ENCODE peak calls at places on chromosomes 2 and 18, in four cellular contexts. E, J, N and Z are unnamed samples.

GRCh38 chr2:237691200-237691907 is 64.0 kb downstream of the LRRFIP1 start:
- DNase-seq in E (no peak), J (no peak), N (no peak), Z (peak)

GRCh38 chr2:220665108-220665471 is 907.0 kb downstream of the EPHA4 start:
- DNase-seq in E (no peak), J (no peak), N (no peak), Z (no peak)

GRCh38 chr2:113103958-113104627 is 23.3 kb upstream of the IL1RN start:
- DNase-seq in E (no peak), J (no peak), N (no peak), Z (no peak)

GRCh38 chr18:37408676-37409305 is 156.8 kb downstream of the CELF4 start:
- DNase-seq in E (no peak), J (no peak), N (no peak), Z (no peak)

GRCh38 chr2:171909261-171909660 is 13.0 kb upstream of the HAT1 start:
- DNase-seq in E (no peak), J (no peak), N (no peak), Z (no peak)

GRCh38 chr2:191927319-191927867 is 80.5 kb upstream of the CAVIN2 start:
- DNase-seq in E (no peak), J (no peak), N (peak), Z (no peak)

GRCh38 chr2:6992821-6993228 is 75.6 kb downstream of the RNF144A start:
- DNase-seq in E (no peak), J (no peak), N (no peak), Z (no peak)

GRCh38 chr2:121104721-121105141 is 180.3 kb downstream of the TFCP2L1 start:
- DNase-seq in E (no peak), J (no peak), N (no peak), Z (no peak)

GRCh38 chr2:148244593-148245292 is 223.9 kb downstream of the MBD5 start:
- DNase-seq in E (peak), J (no peak), N (no peak), Z (no peak)

GRCh38 chr2:241939541-241939940 is 70.0 kb downstream of the RTP5 start:
- DNase-seq in E (no peak), J (no peak), N (no peak), Z (no peak)

GRCh38 chr2:160613466-160614153 is 120.0 kb upstream of the RBMS1 start:
- DNase-seq in E (no peak), J (no peak), N (no peak), Z (no peak)

GRCh38 chr2:119311371-119311770 is 55.3 kb downstream of the C2orf76 start:
- DNase-seq in E (no peak), J (no peak), N (no peak), Z (no peak)

GRCh38 chr2:10284108-10284870 is 18.4 kb upstream of the HPCAL1 start:
- DNase-seq in E (no peak), J (no peak), N (no peak), Z (no peak)

GRCh38 chr2:10286216-10287037 is 16.3 kb upstream of the HPCAL1 start:
- DNase-seq in E (no peak), J (no peak), N (no peak), Z (no peak)

GRCh38 chr2:10287766-10288165 is 14.9 kb upstream of the HPCAL1 start:
- DNase-seq in E (no peak), J (no peak), N (no peak), Z (no peak)

GRCh38 chr2:10285191-10285577 is 17.5 kb upstream of the HPCAL1 start:
- DNase-seq in E (no peak), J (no peak), N (no peak), Z (no peak)

DNA sequence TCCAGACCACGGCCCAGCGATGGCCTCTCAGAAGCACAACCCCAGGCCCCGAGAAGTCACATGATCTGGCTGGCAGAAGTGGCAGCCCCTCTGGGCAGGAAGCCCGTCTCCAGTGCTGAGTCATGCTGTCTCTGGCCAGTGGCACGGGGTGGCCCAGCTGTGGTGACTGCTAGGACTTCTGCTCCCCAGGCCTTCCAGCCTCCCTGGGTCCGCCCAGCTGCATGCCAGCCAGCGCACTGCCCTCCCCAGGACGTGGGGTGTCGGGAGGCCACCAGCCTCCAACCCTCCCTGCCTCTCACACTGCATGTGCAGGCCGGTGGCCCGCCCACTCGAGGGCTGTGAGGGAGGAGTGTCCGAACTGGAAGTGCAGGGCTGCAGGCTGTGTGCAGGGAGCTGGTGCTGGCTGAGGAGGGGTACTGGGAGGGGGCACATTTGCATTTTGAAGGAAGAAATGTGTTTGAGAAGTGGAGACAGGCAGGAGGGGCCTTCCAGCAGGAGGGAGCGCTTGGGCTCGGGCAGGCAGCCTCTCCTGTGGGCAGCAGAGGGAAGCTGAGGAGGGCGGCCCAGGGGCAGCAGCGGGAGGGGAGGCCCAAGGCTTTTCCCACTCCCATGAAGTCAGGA is 17.0 kb upstream of the HPCAL1 start:
- DNase-seq in E (peak), J (no peak), N (peak), Z (no peak)
- TF ChIP-seq CEBPB in E (no peak), J (no peak), N (no peak), Z (no peak)

DNA sequence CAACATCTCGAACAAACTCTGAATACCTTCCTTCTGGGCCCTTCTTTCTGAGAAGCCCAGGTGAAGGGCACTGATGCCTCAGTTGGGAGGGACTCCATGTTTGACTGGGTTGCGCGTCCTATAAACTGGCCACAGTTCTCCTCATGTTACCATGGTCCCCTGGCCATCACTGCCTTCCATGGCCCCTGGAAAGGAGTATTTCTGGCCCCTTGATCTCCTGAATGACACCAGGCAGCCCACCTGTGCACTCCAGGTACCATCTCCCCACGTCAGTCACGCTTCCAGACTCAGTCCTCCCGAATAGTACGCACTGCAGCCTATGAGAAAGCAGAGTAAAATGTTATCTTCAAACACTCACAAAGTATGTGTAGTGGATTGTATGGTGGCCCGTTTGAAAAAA is 73.9 kb downstream of the ACKR3 start:
- DNase-seq in E (no peak), J (no peak), N (no peak), Z (no peak)
- TF ChIP-seq BRCA1 in E (no peak), J (no peak), N (no peak), Z (no peak)

DNA sequence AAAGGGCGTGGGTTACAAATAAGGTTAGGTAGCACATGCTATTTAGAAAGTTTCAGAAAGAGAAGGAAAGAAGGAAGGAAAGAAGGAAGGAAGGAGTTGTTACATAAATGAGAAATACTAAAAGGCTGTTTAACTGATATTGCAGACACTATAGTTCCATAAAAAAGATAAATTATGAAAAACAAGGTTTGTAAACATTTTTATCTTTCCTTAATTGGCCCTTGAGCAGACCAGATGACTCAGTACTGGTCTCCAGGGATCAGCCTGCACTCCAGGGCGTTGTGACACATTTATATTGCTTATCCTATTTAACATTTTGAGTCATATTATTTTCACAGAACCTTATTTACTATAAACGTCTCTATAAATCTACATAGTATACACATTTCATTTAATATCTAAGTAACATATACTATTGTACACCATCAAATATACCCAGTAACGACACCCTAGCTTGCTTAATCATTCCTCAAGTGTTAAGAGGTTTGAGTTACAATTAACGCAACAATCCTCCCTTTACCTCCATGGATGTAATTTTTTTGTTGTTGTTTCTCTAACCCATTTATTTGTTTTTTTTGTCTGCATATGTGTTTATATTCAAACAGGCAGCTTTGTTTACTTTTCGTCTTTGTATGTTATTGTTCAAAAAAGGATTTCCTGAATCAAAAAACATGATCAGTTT is 2.8 kb upstream of the RAB31 start:
- DNase-seq in E (no peak), J (no peak), N (peak), Z (no peak)
- TF ChIP-seq CEBPB in E (no peak), J (no peak), N (peak), Z (no peak)

DNA sequence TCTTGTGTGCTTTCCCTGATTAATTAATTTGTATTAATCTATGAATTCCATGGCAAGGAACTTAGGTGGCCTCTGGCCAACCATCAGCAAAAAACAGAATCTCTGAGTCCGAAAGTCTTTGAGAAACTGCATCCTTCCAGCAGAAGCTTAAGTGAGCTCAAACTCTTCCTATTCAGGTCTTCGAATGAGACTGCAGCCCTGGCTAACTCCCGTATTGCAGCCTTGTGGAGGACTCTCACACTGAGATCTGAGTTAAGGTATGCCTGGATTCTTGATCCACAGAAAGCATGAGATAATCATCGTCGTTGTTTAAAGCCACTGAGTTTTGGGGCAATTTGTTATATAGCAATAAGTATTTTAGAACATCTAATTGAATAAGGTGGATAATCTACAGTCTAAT is 1143.9 kb upstream of the NXPH2 start:
- DNase-seq in E (no peak), J (no peak), N (no peak), Z (no peak)
- TF ChIP-seq BRCA1 in E (no peak), J (no peak), N (no peak), Z (no peak)

GRCh38 chr2:232478571-232479340 is 8.9 kb downstream of the ECEL1 start:
- DNase-seq in E (no peak), J (no peak), N (no peak), Z (no peak)
- TF ChIP-seq CEBPB in E (no peak), J (no peak), N (no peak), Z (no peak)

DNA sequence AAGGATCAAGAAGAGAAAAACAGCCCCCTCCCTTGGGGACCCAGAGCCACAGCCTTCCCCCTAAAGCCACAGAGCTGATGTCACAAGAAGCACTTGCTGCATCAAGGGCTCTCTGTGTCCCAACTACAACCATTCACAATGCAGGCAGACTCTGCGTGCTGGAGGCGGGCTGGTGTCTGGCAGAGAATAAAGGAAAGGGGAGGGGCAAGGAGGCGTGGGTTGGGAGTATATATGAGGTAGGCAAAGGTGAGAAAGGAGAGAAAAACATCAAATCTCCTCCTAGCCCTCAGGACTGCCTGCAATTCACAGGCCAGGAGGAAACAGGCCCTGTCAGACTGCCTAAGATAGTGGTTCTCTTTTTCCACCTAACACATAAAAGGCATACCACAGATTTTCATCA is 48.7 kb upstream of the IHH start:
- DNase-seq in E (no peak), J (no peak), N (no peak), Z (peak)
- TF ChIP-seq BRCA1 in E (no peak), J (no peak), N (no peak), Z (no peak)

DNA sequence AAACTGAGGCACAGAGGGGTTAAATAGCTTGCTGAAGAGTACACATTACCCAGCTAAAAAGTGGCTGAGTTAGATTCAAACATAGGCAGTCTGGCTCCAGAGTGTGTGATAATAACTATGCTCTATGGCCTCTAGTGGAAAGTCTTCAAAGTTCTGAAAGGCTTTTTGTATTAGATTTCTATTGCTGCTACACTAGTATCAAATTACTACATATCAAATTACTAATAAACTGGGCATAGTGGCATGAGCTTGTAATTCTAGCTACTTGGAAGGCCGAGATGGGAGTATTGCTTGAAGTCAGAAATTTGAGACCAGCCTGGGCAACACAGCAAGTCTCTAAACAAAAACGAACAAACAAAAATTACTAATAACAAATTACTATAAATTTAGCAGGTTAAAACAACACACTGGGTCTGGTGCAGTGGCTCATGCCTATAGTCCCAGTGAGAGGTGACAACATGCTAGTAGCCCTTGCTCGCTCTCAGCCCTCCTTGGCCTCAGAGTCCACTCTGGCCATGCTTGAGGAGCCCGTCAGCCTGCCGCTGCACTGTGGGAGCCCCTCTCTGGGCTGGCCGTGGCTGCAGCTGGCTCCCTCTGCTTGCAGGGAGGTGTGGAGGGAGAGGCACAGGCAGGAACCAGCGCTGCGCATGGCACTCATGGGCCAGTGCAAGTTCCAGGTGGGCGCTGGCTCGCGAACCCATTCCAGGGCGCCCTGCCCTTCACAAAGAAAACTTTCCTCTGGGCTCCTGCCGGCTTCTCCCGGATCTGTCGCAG is 38.2 kb upstream of the TWSG1 start:
- DNase-seq in E (no peak), J (no peak), N (no peak), Z (no peak)
- TF ChIP-seq CEBPB in E (no peak), J (no peak), N (no peak), Z (no peak)

DNA sequence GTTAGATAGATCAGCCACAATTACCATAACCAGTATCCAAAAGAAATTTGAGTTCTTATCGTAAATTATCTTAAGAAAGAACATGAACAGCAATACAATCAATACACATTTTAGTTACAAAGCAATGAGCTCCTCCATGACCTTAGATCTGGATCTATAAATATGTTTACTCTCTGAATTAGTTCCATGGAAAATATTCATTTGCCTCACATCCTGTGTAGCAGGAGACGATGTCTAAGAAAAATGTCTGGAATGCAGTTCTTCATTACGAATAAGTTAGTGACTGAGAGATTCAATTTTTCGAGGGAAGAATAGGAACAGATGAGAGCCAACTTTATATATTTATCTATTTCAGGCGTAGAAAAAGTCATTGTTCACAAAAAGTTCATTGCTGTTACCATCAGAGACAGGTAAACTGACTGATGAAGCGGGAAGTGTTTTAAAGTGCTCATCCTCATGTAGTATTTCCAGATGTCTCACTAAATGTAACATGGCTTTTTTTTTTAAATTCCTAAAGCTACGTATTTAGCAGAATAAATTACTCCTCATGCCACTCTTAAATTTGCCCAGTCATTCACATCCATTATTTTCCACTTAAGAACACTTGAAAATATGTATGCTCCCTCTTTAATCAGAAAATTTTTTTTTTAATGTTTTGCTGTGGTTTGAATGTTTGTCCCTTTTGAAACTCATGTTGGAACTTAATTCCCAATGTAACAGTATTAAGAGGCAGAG is 106.5 kb upstream of the SCN1A start:
- DNase-seq in E (peak), J (no peak), N (no peak), Z (no peak)
- TF ChIP-seq BRCA1 in E (peak), J (no peak), N (no peak), Z (no peak)